ENCODE peak calls at places on chromosomes 7 and 10, in four cellular contexts. G is K562, Q is HepG2, L is GM12878. V is an unnamed sample.

GRCh38 chr7:13420711-13421110 is 568.8 kb downstream of the ETV1 start:
- DNase-seq in Q (no peak), L (no peak), G (no peak), V (no peak)

GRCh38 chr10:16795410-16796073 is 21.7 kb downstream of the RSU1 start:
- DNase-seq in Q (no peak), G (no peak), L (no peak), V (no peak)

GRCh38 chr10:122422266-122422980 is 32.0 kb upstream of the ARMS2 start:
- DNase-seq in L (no peak), G (no peak), Q (no peak), V (no peak)

GRCh38 chr10:92880233-92880861 is 32.0 kb downstream of the EXOC6 start:
- DNase-seq in G (peak), L (no peak), Q (peak), V (no peak)

GRCh38 chr7:57772126-57772924 is 322.3 kb downstream of the ZNF716 start:
- DNase-seq in L (no peak), Q (no peak), G (no peak), V (no peak)

GRCh38 chr10:84743483-84743882 is 415.1 kb downstream of the CCSER2 start:
- DNase-seq in L (no peak), G (no peak), Q (peak), V (no peak)

GRCh38 chr10:17041626-17042520 is 87.7 kb downstream of the CUBN start:
- DNase-seq in L (no peak), Q (no peak), G (no peak), V (no peak)

GRCh38 chr7:145978769-145979168 is 137.8 kb upstream of the CNTNAP2 start:
- DNase-seq in G (no peak), L (no peak), Q (no peak), V (no peak)

GRCh38 chr7:106629521-106629920 is 31.4 kb downstream of the CCDC71L start:
- DNase-seq in L (no peak), Q (no peak), G (no peak), V (no peak)

GRCh38 chr7:67518580-67518979 is 521.9 kb downstream of the TYW1 start:
- DNase-seq in Q (no peak), L (no peak), G (no peak), V (no peak)

GRCh38 chr7:43458330-43458729 is 124.6 kb upstream of the STK17A start:
- DNase-seq in G (no peak), Q (no peak), L (no peak), V (no peak)
- TF ChIP-seq MAX in G (no peak), Q (no peak), L (no peak), V (no peak)

DNA sequence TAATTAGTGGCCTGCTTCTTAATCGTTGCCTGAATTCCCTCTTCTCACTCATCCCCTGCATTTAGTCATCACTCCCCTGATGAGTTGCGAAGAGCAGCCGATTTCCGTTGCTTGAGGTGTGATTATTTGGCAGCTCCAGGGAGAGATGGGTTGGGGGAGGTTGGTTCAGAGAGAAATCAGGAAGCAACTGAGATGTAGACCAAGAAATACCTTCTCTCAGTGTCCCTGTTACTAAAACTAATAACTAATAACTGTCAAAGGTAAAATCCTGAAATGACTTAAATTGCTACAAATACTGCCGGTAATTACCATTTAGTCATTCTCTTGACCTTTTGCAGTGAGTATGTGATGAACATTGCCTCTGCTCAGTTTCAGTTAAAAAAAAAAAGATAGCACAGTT is 76.9 kb downstream of the ELMO1 start:
- DNase-seq in L (no peak), G (no peak), Q (no peak), V (no peak)
- TF ChIP-seq CREM in L (no peak), G (no peak), Q (no peak), V (no peak)

GRCh38 chr10:77390481-77390891 is 247.1 kb downstream of the KCNMA1 start:
- DNase-seq in Q (no peak), L (no peak), G (no peak), V (no peak)
- TF ChIP-seq CREB1 in Q (no peak), L (no peak), G (no peak), V (no peak)

DNA sequence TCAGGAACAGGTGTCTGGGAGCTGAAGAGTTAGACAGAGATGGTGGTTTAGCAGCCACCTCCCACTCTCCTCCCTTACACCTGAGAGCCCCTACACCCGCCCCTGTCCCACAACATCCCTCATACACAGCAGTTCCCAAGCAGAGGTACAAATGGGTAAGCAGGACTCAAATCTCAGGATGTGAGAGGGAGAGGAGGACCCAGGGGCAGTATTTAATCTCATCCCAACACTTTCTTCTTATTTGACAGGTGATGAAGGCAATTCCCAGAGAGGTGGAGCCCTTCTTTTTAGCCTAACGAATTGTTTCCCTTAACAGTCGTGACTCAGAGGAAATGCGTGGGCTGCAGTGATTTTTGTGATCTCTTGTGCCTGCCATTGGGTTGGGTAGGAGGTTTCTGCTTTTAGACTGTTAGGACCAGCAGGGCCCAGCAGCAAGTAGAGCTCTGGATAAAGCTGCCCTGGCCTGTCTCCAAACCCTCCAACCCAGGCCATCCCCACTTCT is 191.3 kb downstream of the HECW1 start:
- DNase-seq in G (peak), Q (no peak), L (no peak), V (no peak)
- TF ChIP-seq MAX in G (no peak), Q (no peak), L (no peak), V (no peak)

GRCh38 chr7:134891262-134892001 is 94.9 kb upstream of the AGBL3 start:
- DNase-seq in Q (peak), G (peak), L (no peak), V (peak)
- TF ChIP-seq CREM in Q (no peak), G (peak), L (no peak), V (no peak)

GRCh38 chr10:78803710-78804109 is 265.1 kb upstream of the ZMIZ1 start:
- DNase-seq in G (no peak), Q (no peak), L (no peak), V (no peak)

GRCh38 chr10:78802406-78802805 is 266.4 kb upstream of the ZMIZ1 start:
- DNase-seq in L (no peak), Q (no peak), G (no peak), V (no peak)

GRCh38 chr10:78804356-78805032 is 264.3 kb upstream of the ZMIZ1 start:
- DNase-seq in Q (no peak), G (no peak), L (no peak), V (no peak)

GRCh38 chr10:78800535-78801320 is 268.0 kb upstream of the ZMIZ1 start:
- DNase-seq in Q (no peak), L (no peak), G (no peak), V (no peak)

DNA sequence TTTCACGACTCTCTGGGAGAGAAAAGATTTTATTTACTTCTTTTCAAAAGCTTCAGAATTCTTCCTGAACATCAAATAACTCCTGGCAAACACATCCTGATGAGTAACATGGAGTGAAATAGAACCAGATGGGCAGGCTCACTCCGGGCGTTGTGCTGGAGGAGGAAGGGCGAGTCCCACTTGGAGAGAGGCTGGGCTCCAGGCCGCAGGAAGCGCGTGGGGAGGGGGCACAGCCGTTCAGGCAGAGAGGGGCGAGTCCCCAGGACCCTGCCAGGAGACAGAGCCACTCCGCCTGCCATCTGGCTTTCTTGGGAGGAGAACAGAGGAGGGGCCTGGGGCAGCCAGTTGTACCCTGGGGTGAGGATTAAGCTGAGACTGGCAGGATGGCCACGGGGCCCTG is 265.9 kb upstream of the ZMIZ1 start:
- DNase-seq in G (no peak), L (no peak), Q (no peak), V (no peak)
- TF ChIP-seq CREB1 in G (no peak), L (no peak), Q (no peak), V (no peak)

GRCh38 chr10:131822694-131823245 is 78.0 kb upstream of the PPP2R2D start:
- DNase-seq in Q (no peak), L (no peak), G (no peak), V (peak)
- TF ChIP-seq MAX in Q (no peak), L (no peak), G (no peak), V (no peak)

V was measured in WTC11.